ENCODE peak calls at places on chromosomes 7 and 10, in seven cellular contexts. W is suprapubic skin, H is tibial artery, D is T-cell, K is left ventricle myocardium superior, M is gastrocnemius medialis, I is hypothalamus. A is an unnamed sample.

GRCh38 chr10:63671317-63671937 is 150.2 kb downstream of the REEP3 start:
- DNase-seq in W (no peak), H (no peak), D (no peak), K (no peak), M (no peak), I (no peak), A (no peak)

GRCh38 chr7:20288036-20288435 is 42.7 kb upstream of the ITGB8 start:
- DNase-seq in W (no peak), H (no peak), D (no peak), K (no peak), M (no peak), I (no peak), A (no peak)

GRCh38 chr7:28688651-28689050 is 269.5 kb downstream of the TRIL start:
- DNase-seq in W (no peak), H (no peak), D (no peak), K (peak), M (peak), I (no peak), A (no peak)

GRCh38 chr7:107505997-107506682 is 36.3 kb downstream of the GPR22 start:
- DNase-seq in W (no peak), H (no peak), D (no peak), K (no peak), M (no peak), I (no peak), A (no peak)

GRCh38 chr10:30984563-30985328 is 46.9 kb downstream of the ZNF438 start:
- DNase-seq in W (no peak), H (no peak), D (no peak), K (no peak), M (peak), I (no peak), A (no peak)

GRCh38 chr10:81514811-81515210 is 360.2 kb upstream of the NRG3 start:
- DNase-seq in W (no peak), H (no peak), D (no peak), K (no peak), M (no peak), I (no peak), A (no peak)

GRCh38 chr10:77939561-77940001 is 13.0 kb upstream of the DLG5 start:
- DNase-seq in W (peak), H (peak), D (no peak), K (peak), M (peak), I (no peak), A (no peak)

GRCh38 chr7:6917258-6917657 is 91.2 kb upstream of the CCZ1B start:
- DNase-seq in W (no peak), H (no peak), D (no peak), K (peak), M (no peak), I (no peak), A (no peak)

GRCh38 chr7:132182992-132183391 is 393.3 kb downstream of the PLXNA4 start:
- DNase-seq in W (no peak), H (no peak), D (no peak), K (no peak), M (no peak), I (no peak), A (no peak)

GRCh38 chr10:84607523-84607922 is 279.1 kb downstream of the CCSER2 start:
- DNase-seq in W (no peak), H (no peak), D (no peak), K (no peak), M (no peak), I (no peak), A (no peak)